ENCODE peak calls at places on chromosomes 2 and 18, in six cellular contexts. I, L, Y, M, X and T are unnamed samples.

GRCh38 chr2:109135572-109136185 is 6.7 kb downstream of the SH3RF3 start:
- DNase-seq in I (no peak), Y (no peak), M (no peak), L (no peak), X (no peak), T (no peak)

GRCh38 chr2:14621114-14621513 is 11.4 kb upstream of the LRATD1 start:
- DNase-seq in L (no peak), M (peak), I (no peak), X (no peak), Y (no peak), T (no peak)

GRCh38 chr2:120787512-120788348 is 52.1 kb downstream of the GLI2 start:
- DNase-seq in Y (no peak), X (no peak), I (no peak), L (no peak), M (no peak), T (no peak)

GRCh38 chr2:195899226-195899625 is 169.4 kb downstream of the DNAH7 start:
- DNase-seq in L (no peak), Y (no peak), M (no peak), I (no peak), X (no peak), T (no peak)

GRCh38 chr2:122740594-122740948 is 985.1 kb downstream of the TSN start:
- DNase-seq in L (no peak), I (no peak), X (no peak), M (no peak), Y (no peak), T (no peak)

GRCh38 chr2:231392431-231393148 is 2.9 kb upstream of the B3GNT7 start:
- DNase-seq in L (no peak), I (no peak), Y (no peak), M (no peak), X (no peak), T (no peak)

GRCh38 chr2:200695178-200695930 is 109.5 kb downstream of the AOX1 start:
- DNase-seq in I (no peak), L (no peak), X (no peak), Y (no peak), M (no peak), T (no peak)

GRCh38 chr18:668263-668662 is 10.8 kb downstream of the TYMS start:
- DNase-seq in M (no peak), L (no peak), X (no peak), I (no peak), Y (no peak), T (no peak)

GRCh38 chr2:98911376-98912154 is 24.5 kb downstream of the CRACDL start:
- DNase-seq in L (no peak), X (no peak), M (peak), I (no peak), Y (no peak), T (no peak)

GRCh38 chr2:3974765-3975164 is 271.4 kb downstream of the DCDC2C start:
- DNase-seq in L (no peak), Y (no peak), M (no peak), I (no peak), X (no peak), T (no peak)

GRCh38 chr2:74003494-74004211 is 18.9 kb downstream of the TET3 start:
- DNase-seq in L (no peak), Y (no peak), M (peak), I (no peak), X (no peak), T (no peak)

GRCh38 chr2:95074663-95075439 is 46.8 kb downstream of the MRPS5 start:
- DNase-seq in I (no peak), M (no peak), Y (no peak), L (peak), X (no peak), T (no peak)

GRCh38 chr2:233059797-233060499 is at the start of gene INPP5D:
- DNase-seq in I (no peak), M (no peak), X (no peak), Y (peak), L (peak), T (no peak)

GRCh38 chr2:197969391-197969893 is 165.0 kb downstream of the PLCL1 start:
- DNase-seq in X (no peak), Y (no peak), L (no peak), I (no peak), M (peak), T (no peak)

GRCh38 chr18:11570770-11571169 is 38.6 kb upstream of the SLC35G4 start:
- DNase-seq in L (no peak), Y (no peak), M (no peak), X (no peak), I (no peak), T (no peak)

GRCh38 chr2:216885117-216885553 is 25.3 kb upstream of the TNP1 start:
- DNase-seq in X (no peak), Y (no peak), M (no peak), L (no peak), I (no peak), T (no peak)

GRCh38 chr18:54672846-54673475 is 81.9 kb downstream of the DYNAP start:
- DNase-seq in I (no peak), X (no peak), M (peak), L (no peak), Y (no peak), T (no peak)

GRCh38 chr18:13300796-13301195 is 82.2 kb downstream of the LDLRAD4 start:
- DNase-seq in X (no peak), L (no peak), I (no peak), M (no peak), Y (no peak), T (no peak)